ENCODE peak calls at places on chromosomes 5 and 9, in nine cellular contexts. G, A, P, I, W, F, Z, Q and Y are unnamed samples.

GRCh38 chr5:139639619-139640431 is 8.3 kb upstream of the CXXC5 start:
- DNase-seq in I (no peak), Z (no peak), G (no peak), F (no peak), A (no peak), W (no peak), P (no peak), Q (no peak), Y (peak; percentile 73)

GRCh38 chr5:125041798-125042197 is 295.4 kb upstream of the ZNF608 start:
- DNase-seq in A (no peak), Q (no peak), P (no peak), I (no peak), Z (no peak), F (no peak), W (no peak), G (no peak), Y (no peak)

GRCh38 chr5:90558344-90559192 is at the start of gene ADGRV1:
- DNase-seq in Z (peak; percentile 56), W (no peak), P (peak; percentile 33), I (peak; percentile 21), Q (no peak), F (peak; percentile 93), G (no peak), A (peak; percentile 95), Y (peak; percentile 61)

GRCh38 chr5:91142819-91143218 is 240.3 kb downstream of the ARRDC3 start:
- DNase-seq in Z (no peak), F (no peak), I (no peak), Q (no peak), A (no peak), G (no peak), P (no peak), W (no peak), Y (no peak)

GRCh38 chr5:67957374-67957773 is 258.2 kb upstream of the PIK3R1 start:
- DNase-seq in F (no peak), A (no peak), Z (no peak), G (no peak), Q (no peak), P (no peak), I (no peak), W (no peak), Y (no peak)

GRCh38 chr9:113479150-113479761 is 15.7 kb downstream of the RGS3 start:
- DNase-seq in I (no peak), W (no peak), G (no peak), A (no peak), P (no peak), Z (no peak), Q (no peak), F (no peak), Y (peak; percentile 62)

GRCh38 chr9:33227013-33227398 is 13.0 kb upstream of the SPINK4 start:
- DNase-seq in Q (no peak), F (no peak), A (peak; percentile 81), W (no peak), P (no peak), Z (no peak), I (peak; percentile 39), G (no peak), Y (no peak)

GRCh38 chr9:105539452-105539851 is 18.5 kb upstream of the FKTN start:
- DNase-seq in F (no peak), P (no peak), G (no peak), A (no peak), I (no peak), Q (no peak), Z (no peak), W (peak; percentile 2), Y (peak; percentile 15)

GRCh38 chr5:37184748-37185364 is 64.3 kb downstream of the CPLANE1 start:
- DNase-seq in F (no peak), Q (peak; percentile 16), I (peak; percentile 25), G (no peak), P (no peak), W (no peak), Z (no peak), A (no peak), Y (no peak)

GRCh38 chr5:80083115-80083890 is 48.2 kb downstream of the THBS4 start:
- DNase-seq in P (peak; percentile 80), A (no peak), W (peak; percentile 42), I (peak; percentile 43), G (no peak), F (no peak), Q (no peak), Z (peak; percentile 23), Y (peak; percentile 77)

GRCh38 chr9:16304301-16304700 is 566.2 kb downstream of the BNC2 start:
- DNase-seq in F (no peak), I (no peak), W (no peak), A (no peak), Z (no peak), P (no peak), Q (no peak), G (no peak), Y (no peak)